ENCODE peak calls at places on chromosomes 1 and 21, in eight cellular contexts. M is upper lobe of right lung, Y is fibroblast of lung, I is tibial nerve, D is Peyer's patch, T is left ventricle myocardium inferior, P is stomach, O is prostate gland. X is an unnamed sample.

GRCh38 chr1:245260116-245260882 is 105.5 kb downstream of the KIF26B start:
- DNase-seq in M (no peak), Y (peak; percentile 10), I (no peak), D (no peak), T (no peak), P (peak; percentile 63), O (no peak), X (peak; percentile 16)

GRCh38 chr1:21157054-21157453 is 19.6 kb downstream of the EIF4G3 start:
- DNase-seq in M (no peak), Y (no peak), I (no peak), D (no peak), T (no peak), P (no peak), O (no peak), X (no peak)

GRCh38 chr1:27342391-27342777 is 562 bp downstream of the SYTL1 start:
- DNase-seq in M (no peak), Y (no peak), I (no peak), D (peak; percentile 63), T (no peak), P (no peak), O (no peak), X (no peak)

GRCh38 chr1:2554621-2555387 is 1.4 kb upstream of the TNFRSF14 start:
- DNase-seq in M (no peak), Y (no peak), I (no peak), D (peak; percentile 83), T (no peak), P (no peak), O (no peak), X (no peak)

GRCh38 chr21:33770542-33770941 is 128.2 kb downstream of the ITSN1 start:
- DNase-seq in M (no peak), Y (no peak), I (no peak), D (no peak), T (no peak), P (no peak), O (no peak), X (no peak)

GRCh38 chr1:39205102-39205780 is 746 bp downstream of the MACF1 start:
- DNase-seq in M (no peak), Y (peak; percentile 81), I (no peak), D (peak; percentile 68), T (peak; percentile 37), P (peak; percentile 34), O (no peak), X (peak; percentile 68)

GRCh38 chr1:156423422-156424352 is 54.7 kb downstream of the RHBG start:
- DNase-seq in M (no peak), Y (no peak), I (no peak), D (no peak), T (no peak), P (no peak), O (no peak), X (no peak)

GRCh38 chr1:208219659-208220282 is 24.4 kb downstream of the PLXNA2 start:
- DNase-seq in M (peak; percentile 79), Y (peak; percentile 84), I (no peak), D (no peak), T (peak; percentile 70), P (no peak), O (no peak), X (peak; percentile 88)

GRCh38 chr1:214199585-214199984 is 81.4 kb upstream of the SMYD2 start:
- DNase-seq in M (no peak), Y (no peak), I (no peak), D (no peak), T (no peak), P (no peak), O (no peak), X (no peak)

GRCh38 chr1:155305881-155306391 is 2.7 kb upstream of the FDPS start:
- DNase-seq in M (no peak), Y (peak; percentile 65), I (no peak), D (no peak), T (no peak), P (no peak), O (no peak), X (no peak)

GRCh38 chr1:237570530-237570929 is 320.2 kb downstream of the ZP4 start:
- DNase-seq in M (no peak), Y (no peak), I (no peak), D (no peak), T (no peak), P (no peak), O (no peak), X (no peak)

GRCh38 chr21:32412162-32412997 is at the start of gene EVA1C:
- DNase-seq in M (peak; percentile 89), Y (peak; percentile 32), I (peak; percentile 49), D (peak; percentile 81), T (peak; percentile 78), P (peak; percentile 83), O (peak; percentile 64), X (no peak)

GRCh38 chr1:81023187-81023724 is 777.5 kb upstream of the ADGRL2 start:
- DNase-seq in M (no peak), Y (no peak), I (no peak), D (no peak), T (no peak), P (no peak), O (no peak), X (no peak)

GRCh38 chr1:17558954-17559617 is 19.6 kb downstream of the ARHGEF10L start:
- DNase-seq in M (no peak), Y (no peak), I (no peak), D (no peak), T (no peak), P (no peak), O (no peak), X (no peak)

GRCh38 chr1:229972600-229973296 is 94.3 kb upstream of the GALNT2 start:
- DNase-seq in M (no peak), Y (no peak), I (no peak), D (no peak), T (no peak), P (no peak), O (no peak), X (no peak)

GRCh38 chr1:87805661-87806376 is 477.1 kb downstream of the LMO4 start:
- DNase-seq in M (no peak), Y (peak; percentile 95), I (no peak), D (no peak), T (no peak), P (no peak), O (no peak), X (no peak)

GRCh38 chr1:58968360-58968952 is 184.6 kb upstream of the JUN start:
- DNase-seq in M (no peak), Y (peak; percentile 48), I (peak; percentile 62), D (peak; percentile 85), T (peak; percentile 85), P (peak; percentile 87), O (peak; percentile 78), X (peak; percentile 84)

GRCh38 chr1:209692745-209693504 is 11.7 kb upstream of the HSD11B1 start:
- DNase-seq in M (peak; percentile 68), Y (peak; percentile 55), I (peak; percentile 34), D (peak; percentile 87), T (peak; percentile 68), P (peak; percentile 73), O (peak; percentile 76), X (no peak)

GRCh38 chr1:36400825-36401601 is 3.3 kb upstream of the LSM10 start:
- DNase-seq in M (peak; percentile 91), Y (no peak), I (peak; percentile 40), D (peak; percentile 92), T (peak; percentile 73), P (peak; percentile 55), O (no peak), X (peak; percentile 87)

GRCh38 chr1:151892190-151892589 is 17.1 kb downstream of the THEM4 start:
- DNase-seq in M (no peak), Y (peak; percentile 80), I (no peak), D (no peak), T (no peak), P (no peak), O (no peak), X (no peak)

GRCh38 chr1:26536081-26536480 is 6.5 kb downstream of the RPS6KA1 start:
- DNase-seq in M (no peak), Y (no peak), I (no peak), D (no peak), T (no peak), P (no peak), O (no peak), X (no peak)

GRCh38 chr1:60114735-60115318 is 41.3 kb upstream of the C1orf87 start:
- DNase-seq in M (no peak), Y (no peak), I (no peak), D (no peak), T (no peak), P (no peak), O (no peak), X (no peak)

GRCh38 chr1:236893626-236894545 is 98.8 kb downstream of the MTR start:
- DNase-seq in M (no peak), Y (no peak), I (no peak), D (no peak), T (no peak), P (no peak), O (no peak), X (no peak)

GRCh38 chr1:96361251-96361856 is 360.2 kb upstream of the PTBP2 start:
- DNase-seq in M (no peak), Y (no peak), I (no peak), D (no peak), T (no peak), P (no peak), O (no peak), X (no peak)
- H3K4me1 ChIP-seq in M (no peaks in the 10 kb centered on the region), Y (peaks cover 31% of the 10 kb centered on the region), I (no peaks in the 10 kb centered on the region), D (no peaks in the 10 kb centered on the region), T (no peaks in the 10 kb centered on the region), P (no peaks in the 10 kb centered on the region), O (no peaks in the 10 kb centered on the region), X (no peaks in the 10 kb centered on the region)

DNA sequence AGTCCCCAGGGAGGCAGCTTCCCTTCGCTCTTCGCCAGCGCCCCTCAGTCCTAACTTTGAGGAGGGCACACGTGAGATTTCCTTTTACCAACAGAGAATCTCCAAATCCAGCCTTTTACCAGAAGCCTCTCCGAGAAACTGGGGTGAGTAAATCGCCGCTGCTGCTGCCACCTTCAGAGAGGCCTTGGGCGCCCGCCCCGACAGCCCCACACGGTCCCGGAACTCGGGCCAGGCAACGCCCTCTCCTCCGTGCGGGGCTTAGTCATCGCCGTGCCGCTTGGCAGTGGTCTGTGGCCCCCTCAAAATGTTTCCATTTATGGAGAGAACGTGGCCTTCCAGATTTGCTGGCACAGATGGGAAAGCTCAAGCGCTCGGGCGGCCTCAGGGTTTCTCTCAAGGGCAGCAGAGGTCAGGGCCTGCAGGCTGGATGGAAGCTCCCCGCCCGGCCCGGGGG is 41.4 kb upstream of the COL6A2 start:
- DNase-seq in M (peak; percentile 71), Y (peak; percentile 93), I (peak; percentile 58), D (peak; percentile 66), T (peak; percentile 87), P (peak; percentile 44), O (no peak), X (peak; percentile 85)
- H3K4me1 ChIP-seq in M (peaks cover 26% of the 10 kb centered on the region), Y (peaks cover 47% of the 10 kb centered on the region), I (peaks cover 34% of the 10 kb centered on the region), D (no peaks in the 10 kb centered on the region), T (peaks cover 39% of the 10 kb centered on the region), P (peaks cover 36% of the 10 kb centered on the region), O (no peaks in the 10 kb centered on the region), X (peaks cover 39% of the 10 kb centered on the region)

GRCh38 chr1:205974712-205975111 is 28.5 kb downstream of the RAB7B start:
- DNase-seq in M (no peak), Y (no peak), I (no peak), D (no peak), T (no peak), P (no peak), O (no peak), X (no peak)
- H3K4me1 ChIP-seq in M (peaks cover 10% of the 10 kb centered on the region), Y (no peaks in the 10 kb centered on the region), I (no peaks in the 10 kb centered on the region), D (no peaks in the 10 kb centered on the region), T (peaks cover 40% of the 10 kb centered on the region), P (peaks cover 23% of the 10 kb centered on the region), O (no peaks in the 10 kb centered on the region), X (peaks cover 32% of the 10 kb centered on the region)

DNA sequence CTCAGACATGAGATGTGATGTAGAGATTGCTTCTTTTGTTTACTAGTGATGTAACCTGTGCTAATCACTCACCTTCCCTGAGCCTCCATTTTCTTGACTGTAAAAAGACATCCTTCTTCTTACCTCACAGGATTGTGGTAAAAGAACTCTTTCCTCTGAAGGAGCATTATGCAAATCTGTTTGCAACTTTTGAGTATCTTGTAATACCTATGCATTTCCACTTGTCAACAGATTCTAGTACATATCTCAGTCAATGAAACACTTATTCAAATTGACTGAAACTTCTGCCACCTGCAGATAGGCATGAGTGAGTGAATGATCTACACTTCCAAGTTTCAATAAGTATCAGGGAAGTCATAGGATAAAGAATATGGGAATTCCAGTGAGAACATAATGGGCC is 174.7 kb downstream of the HHIPL2 start:
- DNase-seq in M (no peak), Y (no peak), I (no peak), D (no peak), T (no peak), P (no peak), O (no peak), X (no peak)
- H3K4me1 ChIP-seq in M (no peaks in the 10 kb centered on the region), Y (peaks cover 7% of the 10 kb centered on the region), I (peaks cover 6% of the 10 kb centered on the region), D (no peaks in the 10 kb centered on the region), T (no peaks in the 10 kb centered on the region), P (no peaks in the 10 kb centered on the region), O (no peaks in the 10 kb centered on the region), X (no peaks in the 10 kb centered on the region)

X was measured in right atrium auricular region.